ENCODE peak calls at places on chromosomes 7 and 10, in six cellular contexts. B, C, O, Q, A and N are unnamed samples. For H3K9me3, the result is how much of the 10 kb centered on the place peaks cover.

GRCh38 chr7:26860361-26860760 is 4.0 kb downstream of the SKAP2 start:
- DNase-seq in A (no peak), B (no peak), Q (no peak), O (no peak), C (no peak), N (no peak)

GRCh38 chr10:51574248-51575067 is 124.9 kb downstream of the CSTF2T start:
- DNase-seq in Q (no peak), C (no peak), O (peak), B (no peak), A (no peak), N (no peak)

GRCh38 chr7:151231964-151232271 is 365 bp upstream of the CHPF2 start:
- DNase-seq in A (no peak), C (no peak), B (no peak), Q (no peak), O (no peak), N (no peak)

GRCh38 chr7:71488308-71488707 is 356.4 kb downstream of the GALNT17 start:
- DNase-seq in Q (no peak), C (no peak), A (no peak), O (no peak), B (no peak), N (no peak)

GRCh38 chr10:80443531-80443974 is 10.6 kb upstream of the TSPAN14 start:
- DNase-seq in C (no peak), B (no peak), O (no peak), A (no peak), Q (no peak), N (peak)

GRCh38 chr7:131328387-131329175 is 905 bp downstream of the MKLN1 start:
- DNase-seq in O (peak), A (no peak), Q (no peak), B (no peak), C (no peak), N (no peak)

GRCh38 chr7:71733108-71733870 is 601.3 kb downstream of the GALNT17 start:
- DNase-seq in Q (peak), O (peak), A (peak), C (peak), B (peak), N (peak)

GRCh38 chr7:121480566-121481335 is 84.6 kb upstream of the FAM3C start:
- DNase-seq in A (no peak), B (no peak), C (no peak), O (no peak), Q (no peak), N (no peak)

GRCh38 chr7:68689087-68689433 is 909.2 kb upstream of the AUTS2 start:
- DNase-seq in C (no peak), O (no peak), B (no peak), Q (no peak), A (no peak), N (no peak)

GRCh38 chr7:142881586-142882337 is 3.8 kb downstream of the TRPV6 start:
- DNase-seq in A (no peak), Q (no peak), B (peak), C (peak), O (no peak), N (no peak)

GRCh38 chr7:22572937-22573336 is 72.9 kb upstream of the STEAP1B start:
- DNase-seq in Q (no peak), A (no peak), C (no peak), O (peak), B (no peak), N (no peak)

GRCh38 chr7:137985253-137985896 is 16.5 kb downstream of the CREB3L2 start:
- DNase-seq in Q (no peak), A (no peak), O (peak), B (no peak), C (peak), N (no peak)

GRCh38 chr7:24653316-24654085 is 80.2 kb downstream of the PALS2 start:
- DNase-seq in B (no peak), A (no peak), C (no peak), Q (no peak), O (no peak), N (no peak)

GRCh38 chr7:42144253-42145002 is 92.6 kb downstream of the GLI3 start:
- DNase-seq in A (no peak), Q (no peak), C (no peak), O (peak), B (no peak), N (no peak)

GRCh38 chr10:119533473-119533872 is 9.0 kb downstream of the RGS10 start:
- DNase-seq in C (no peak), A (no peak), B (no peak), Q (no peak), O (no peak), N (no peak)

GRCh38 chr10:95660283-95660682 is 3.8 kb upstream of the ALDH18A1 start:
- DNase-seq in Q (no peak), B (no peak), A (no peak), C (no peak), O (peak), N (no peak)

GRCh38 chr10:48606530-48607355 is 1.9 kb upstream of the ARHGAP22 start:
- DNase-seq in B (peak), C (peak), A (no peak), O (peak), Q (no peak), N (peak)

GRCh38 chr7:92135490-92135889 is 1.2 kb upstream of the CYP51A1 start:
- DNase-seq in Q (no peak), O (no peak), B (no peak), A (no peak), C (no peak), N (no peak)

GRCh38 chr10:58993480-58994221 is 182.8 kb upstream of the PHYHIPL start:
- DNase-seq in Q (no peak), C (no peak), B (no peak), A (no peak), O (no peak), N (no peak)

GRCh38 chr10:132133005-132133404 is 53.7 kb upstream of the DPYSL4 start:
- DNase-seq in Q (peak), C (no peak), B (no peak), O (no peak), A (no peak), N (peak)

GRCh38 chr7:44491229-44491628 is 771 bp upstream of the NUDCD3 start:
- DNase-seq in Q (no peak), O (no peak), A (no peak), C (no peak), B (no peak), N (no peak)

GRCh38 chr7:80634505-80634904 is 3.9 kb upstream of the CD36 start:
- DNase-seq in A (no peak), O (peak), Q (no peak), C (no peak), B (no peak), N (no peak)

GRCh38 chr10:131019696-131020095 is 291.8 kb downstream of the TCERG1L start:
- DNase-seq in Q (peak), O (no peak), A (no peak), B (peak), C (peak), N (no peak)

GRCh38 chr7:133748443-133749407 is 378.4 kb upstream of the LRGUK start:
- DNase-seq in B (no peak), A (no peak), O (no peak), C (no peak), Q (no peak), N (no peak)

GRCh38 chr7:100159099-100159623 is 638 bp upstream of the TRAPPC14 start:
- DNase-seq in Q (no peak), B (no peak), C (no peak), A (no peak), O (no peak), N (no peak)

GRCh38 chr10:78811174-78811573 is 257.6 kb upstream of the ZMIZ1 start:
- DNase-seq in C (no peak), Q (no peak), B (no peak), O (peak), A (no peak), N (no peak)

GRCh38 chr10:132538790-132539421 is 1.3 kb downstream of the INPP5A start:
- DNase-seq in Q (peak), A (no peak), B (no peak), C (peak), O (no peak), N (no peak)

GRCh38 chr7:11959121-11959520 is 127.1 kb upstream of the THSD7A start:
- DNase-seq in B (no peak), Q (no peak), O (no peak), C (no peak), A (no peak), N (no peak)

GRCh38 chr10:21964983-21965665 is 38.4 kb downstream of the DNAJC1 start:
- DNase-seq in A (no peak), C (no peak), B (no peak), O (no peak), Q (no peak), N (no peak)
- H3K9me3 ChIP-seq in A (under half), C (under half), B (under half), O (under half), Q (under half), N (under half)

GRCh38 chr7:96388620-96389383 is 66.9 kb upstream of the SLC25A13 start:
- DNase-seq in Q (no peak), A (no peak), C (no peak), O (peak), B (no peak), N (peak)
- H3K27ac ChIP-seq in Q (peak), A (peak), C (no peak), O (no peak), B (no peak), N (no peak)

GRCh38 chr10:18557960-18558359 is 93.4 kb downstream of the NSUN6 start:
- DNase-seq in B (no peak), C (no peak), A (no peak), Q (no peak), O (no peak), N (no peak)
- H3K9me3 ChIP-seq in B (under half), C (under half), A (under half), Q (half or more), O (under half), N (under half)

DNA sequence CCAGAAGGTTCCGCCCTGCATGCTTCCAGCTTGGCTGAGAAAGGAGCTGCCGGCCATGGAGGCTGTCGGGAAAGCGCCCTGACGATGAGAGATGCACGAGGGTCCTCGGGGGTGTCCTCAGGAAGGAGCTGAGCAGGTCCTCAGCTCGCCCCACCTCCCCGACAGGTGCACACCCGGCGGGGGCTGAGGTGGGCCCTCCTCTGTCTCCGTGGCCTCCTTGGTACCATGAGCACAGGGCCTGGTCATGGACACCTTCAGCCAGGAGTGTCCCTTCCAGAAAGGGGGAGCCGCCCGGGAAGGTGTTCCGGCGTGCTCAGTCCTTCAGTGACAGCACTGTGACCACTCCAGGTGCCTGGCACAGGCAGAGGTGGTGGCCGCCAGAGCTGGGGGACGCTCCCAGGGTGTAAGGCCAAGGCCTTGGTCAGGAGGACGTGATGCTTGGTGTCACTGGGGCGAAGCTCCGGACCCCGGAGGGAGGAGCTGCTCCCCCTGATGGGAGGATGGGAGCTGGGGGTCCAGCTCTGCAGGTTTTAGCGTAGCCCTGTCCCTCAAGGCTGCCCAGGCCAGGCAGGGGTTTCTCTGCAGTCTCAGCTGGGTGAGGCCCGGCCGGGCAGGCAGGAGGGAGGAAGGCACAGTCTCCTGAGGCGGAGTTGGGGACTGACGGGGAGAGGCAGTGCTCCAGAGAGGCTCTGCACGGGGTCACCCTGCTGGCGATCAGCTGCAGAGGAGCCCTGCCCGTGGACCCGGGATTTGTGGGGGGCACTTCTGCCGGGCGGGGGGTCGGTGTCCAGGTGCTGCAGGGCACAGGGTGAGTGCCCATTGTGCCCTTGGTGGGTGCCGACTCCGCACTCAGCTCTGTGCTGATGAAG is 56.6 kb upstream of the DNAJB6 start:
- DNase-seq in C (no peak), A (no peak), O (no peak), B (no peak), Q (peak), N (peak)
- H3K27ac ChIP-seq in C (no peak), A (no peak), O (no peak), B (no peak), Q (no peak), N (no peak)

GRCh38 chr10:38228394-38228793 is 134.3 kb downstream of the ZNF37A start:
- DNase-seq in C (no peak), A (no peak), O (no peak), B (no peak), Q (no peak), N (no peak)
- H3K9me3 ChIP-seq in C (under half), A (under half), O (under half), B (under half), Q (under half), N (under half)

GRCh38 chr10:99528256-99528866 is 4.4 kb upstream of the NKX2-3 start:
- DNase-seq in Q (no peak), O (no peak), C (no peak), A (no peak), B (no peak), N (no peak)

GRCh38 chr10:99526861-99527504 is 5.8 kb upstream of the NKX2-3 start:
- DNase-seq in B (no peak), A (no peak), O (no peak), Q (no peak), C (no peak), N (no peak)

GRCh38 chr10:99525897-99526296 is 6.8 kb upstream of the NKX2-3 start:
- DNase-seq in O (no peak), A (no peak), B (no peak), C (no peak), Q (no peak), N (no peak)

GRCh38 chr10:99528867-99529285 is 3.9 kb upstream of the NKX2-3 start:
- DNase-seq in Q (no peak), O (no peak), C (no peak), B (no peak), A (no peak), N (no peak)

DNA sequence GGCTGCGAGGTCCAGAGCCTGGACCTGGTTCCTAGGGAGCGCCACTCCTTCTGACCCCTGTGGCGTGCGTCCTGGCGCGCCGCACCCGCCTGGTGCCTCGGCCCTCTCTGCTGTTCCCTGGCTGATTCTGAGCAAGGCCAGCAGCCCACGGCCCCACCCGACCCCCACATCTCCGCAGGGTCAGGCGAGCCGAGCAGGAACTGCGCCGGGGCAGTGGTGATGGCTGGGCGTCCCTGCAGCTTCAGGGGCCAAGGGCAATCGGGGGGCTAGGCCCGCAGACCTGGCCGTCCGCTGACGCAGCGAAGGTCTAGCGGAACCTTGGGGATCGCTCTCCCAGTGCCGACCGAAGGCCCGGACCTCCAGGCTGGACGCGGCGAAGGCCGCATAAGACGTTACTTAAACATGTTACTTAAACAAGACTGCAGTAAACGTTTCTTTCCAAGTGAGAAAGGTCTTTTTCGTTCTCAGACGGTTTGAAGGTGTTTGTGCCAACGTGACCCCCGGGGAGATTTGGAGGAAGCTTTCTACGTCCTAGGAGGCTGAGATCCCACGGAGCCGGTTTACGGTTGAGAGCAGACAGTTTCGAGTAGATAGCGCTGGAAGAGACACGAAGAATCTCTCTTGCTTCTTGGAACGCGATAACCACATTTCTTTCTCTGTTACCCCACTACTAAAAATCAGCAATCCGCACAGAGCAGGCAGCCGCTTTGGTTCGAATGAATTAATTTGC is 5.1 kb upstream of the NKX2-3 start:
- DNase-seq in Q (peak), C (no peak), B (no peak), A (no peak), O (no peak), N (no peak)
- H3K27ac ChIP-seq in Q (peak), C (peak), B (no peak), A (peak), O (no peak), N (no peak)

DNA sequence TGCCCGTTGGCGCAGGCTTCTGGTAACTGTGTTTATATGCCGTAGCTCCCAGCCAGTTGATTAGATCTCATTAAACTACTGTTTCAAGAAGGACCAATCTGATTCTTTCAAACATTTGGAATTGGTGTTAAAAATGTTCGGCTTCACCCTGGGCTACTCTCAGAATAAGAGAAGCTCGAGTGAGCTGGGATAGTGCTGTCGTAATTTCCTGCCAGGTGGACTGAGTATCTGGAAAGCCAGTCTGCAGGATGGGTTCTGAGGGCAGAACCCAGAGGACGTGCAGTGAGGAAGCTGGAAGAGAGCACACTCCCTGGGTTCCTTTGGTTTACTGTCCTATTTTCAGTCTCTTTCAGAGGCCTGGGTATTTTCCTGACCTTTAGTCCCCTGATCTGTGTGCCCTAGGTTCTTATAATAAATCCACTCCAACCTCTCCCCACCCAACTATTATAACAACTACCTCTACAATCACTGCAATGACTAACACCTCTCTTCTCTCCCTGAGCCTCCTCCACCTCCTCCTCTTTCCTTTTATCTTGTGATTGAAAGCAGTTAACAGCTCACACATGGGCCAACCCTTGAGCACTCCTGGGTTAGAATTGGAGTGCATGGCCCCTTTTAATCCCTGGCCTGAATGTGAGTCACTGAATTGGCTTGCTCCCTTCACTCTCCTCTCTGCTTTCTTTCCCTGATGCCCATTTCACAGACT is 63.0 kb downstream of the AOAH start:
- DNase-seq in B (no peak), C (peak), O (peak), Q (no peak), A (no peak), N (no peak)
- H3K9me3 ChIP-seq in B (under half), C (under half), O (under half), Q (under half), A (under half), N (under half)

DNA sequence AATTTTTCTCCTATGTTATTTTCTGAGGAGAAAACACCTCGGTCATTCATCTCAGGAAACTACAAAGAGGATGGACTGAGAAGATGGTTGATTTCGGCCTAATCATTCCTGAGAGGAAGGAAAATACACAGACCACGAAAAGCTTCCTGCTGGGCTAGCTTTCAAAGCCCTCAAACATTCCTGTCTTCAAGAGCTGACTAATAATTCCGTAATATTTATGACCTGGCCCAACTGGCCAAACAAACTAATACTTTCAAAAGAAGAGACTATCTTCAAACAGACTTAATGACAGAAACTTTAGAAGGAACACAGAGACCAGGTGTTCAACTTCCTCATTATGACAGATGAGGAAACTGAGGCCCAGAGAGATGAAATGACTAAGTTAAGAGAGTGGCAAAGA is 215.1 kb upstream of the FRMD4A start:
- DNase-seq in C (no peak), B (no peak), O (peak), A (no peak), Q (no peak), N (no peak)
- H3K27ac ChIP-seq in C (no peak), B (no peak), O (peak), A (no peak), Q (no peak), N (no peak)

DNA sequence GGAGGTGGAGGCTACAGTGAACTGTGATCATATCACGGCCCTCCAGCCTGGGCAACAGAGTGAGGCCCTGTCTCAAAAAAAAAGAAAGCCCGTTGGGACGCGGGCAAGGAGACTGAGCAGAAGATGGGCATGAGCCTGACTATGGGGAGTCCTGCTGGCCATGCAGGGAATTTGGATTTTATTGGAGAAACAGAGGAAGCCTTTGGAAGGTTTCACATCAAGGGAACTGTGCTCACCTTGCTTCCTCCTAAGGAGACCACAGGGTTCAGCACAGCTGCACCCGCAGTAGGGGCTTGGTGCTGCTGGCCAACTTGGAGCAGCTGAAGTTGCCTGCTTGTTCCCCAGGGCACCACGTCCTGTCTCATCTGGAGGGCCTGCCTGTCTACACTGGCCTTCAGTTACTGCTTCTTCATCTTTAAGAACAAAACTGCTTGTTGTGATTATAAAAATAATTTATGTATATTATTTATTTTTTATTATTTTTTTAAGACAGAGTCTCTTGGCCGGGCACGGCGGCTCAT is 1.5 kb downstream of the IQCE start:
- DNase-seq in C (no peak), Q (peak), O (no peak), B (no peak), A (no peak), N (no peak)
- H3K9me3 ChIP-seq in C (under half), Q (under half), O (under half), B (under half), A (under half), N (under half)